ENCODE peak calls at places on chromosomes 16 and 17, in five cellular contexts. One of them, this sample, is unnamed.

GRCh38 chr17:43360376-43360738 is 38.4 kb upstream of the ARL4D start:
- DNase-seq in heart left ventricle: no peak
- DNase-seq in IMR-90: peak; percentile 97
- DNase-seq in CD4-positive, alpha-beta memory T cell: peak; percentile 79
- DNase-seq in PC-3: peak; percentile 69
- DNase-seq in this sample: peak; percentile 37

GRCh38 chr17:37092701-37093100 is 143.9 kb downstream of the AATF start:
- DNase-seq in heart left ventricle: no peak
- DNase-seq in IMR-90: no peak
- DNase-seq in CD4-positive, alpha-beta memory T cell: no peak
- DNase-seq in PC-3: no peak
- DNase-seq in this sample: no peak

GRCh38 chr16:65576631-65577030 is 454.8 kb upstream of the CDH11 start:
- DNase-seq in heart left ventricle: no peak
- DNase-seq in IMR-90: no peak
- DNase-seq in CD4-positive, alpha-beta memory T cell: no peak
- DNase-seq in PC-3: no peak
- DNase-seq in this sample: no peak

GRCh38 chr17:19364699-19365498 is 2.4 kb upstream of the B9D1 start:
- DNase-seq in heart left ventricle: no peak
- DNase-seq in IMR-90: no peak
- DNase-seq in CD4-positive, alpha-beta memory T cell: no peak
- DNase-seq in PC-3: no peak
- DNase-seq in this sample: no peak

GRCh38 chr16:519425-519824 is 8.1 kb upstream of the CAPN15 start:
- DNase-seq in heart left ventricle: no peak
- DNase-seq in IMR-90: no peak
- DNase-seq in CD4-positive, alpha-beta memory T cell: no peak
- DNase-seq in PC-3: no peak
- DNase-seq in this sample: no peak

GRCh38 chr17:48565024-48565558 is 13.1 kb downstream of the HOXB4 start:
- DNase-seq in heart left ventricle: no peak
- DNase-seq in IMR-90: no peak
- DNase-seq in CD4-positive, alpha-beta memory T cell: no peak
- DNase-seq in PC-3: no peak
- DNase-seq in this sample: no peak

GRCh38 chr16:57893559-57894389 is 77.2 kb downstream of the CNGB1 start:
- DNase-seq in heart left ventricle: no peak
- DNase-seq in IMR-90: peak; percentile 91
- DNase-seq in CD4-positive, alpha-beta memory T cell: no peak
- DNase-seq in PC-3: peak; percentile 85
- DNase-seq in this sample: no peak

GRCh38 chr16:79892278-79892677 is 291.7 kb upstream of the MAF start:
- DNase-seq in heart left ventricle: no peak
- DNase-seq in IMR-90: no peak
- DNase-seq in CD4-positive, alpha-beta memory T cell: no peak
- DNase-seq in PC-3: no peak
- DNase-seq in this sample: no peak

GRCh38 chr17:78655251-78655940 is 78.2 kb upstream of the DNAH17 start:
- DNase-seq in heart left ventricle: no peak
- DNase-seq in IMR-90: no peak
- DNase-seq in CD4-positive, alpha-beta memory T cell: no peak
- DNase-seq in PC-3: no peak
- DNase-seq in this sample: no peak

GRCh38 chr17:66467766-66468165 is 165.4 kb downstream of the PRKCA start:
- DNase-seq in heart left ventricle: no peak
- DNase-seq in IMR-90: peak; percentile 55
- DNase-seq in CD4-positive, alpha-beta memory T cell: no peak
- DNase-seq in PC-3: no peak
- DNase-seq in this sample: no peak

GRCh38 chr17:55279203-55279602 is 14.4 kb downstream of the HLF start:
- DNase-seq in heart left ventricle: no peak
- DNase-seq in IMR-90: no peak
- DNase-seq in CD4-positive, alpha-beta memory T cell: no peak
- DNase-seq in PC-3: no peak
- DNase-seq in this sample: no peak

GRCh38 chr16:81448154-81449131 is 3.8 kb downstream of the CMIP start:
- DNase-seq in heart left ventricle: no peak
- DNase-seq in IMR-90: no peak
- DNase-seq in CD4-positive, alpha-beta memory T cell: no peak
- DNase-seq in PC-3: peak; percentile 32
- DNase-seq in this sample: no peak

GRCh38 chr17:17004251-17004996 is 32.5 kb upstream of the TNFRSF13B start:
- DNase-seq in heart left ventricle: no peak
- DNase-seq in IMR-90: no peak
- DNase-seq in CD4-positive, alpha-beta memory T cell: no peak
- DNase-seq in PC-3: no peak
- DNase-seq in this sample: peak; percentile 57

GRCh38 chr17:8451937-8452614 is 16.4 kb downstream of the NDEL1 start:
- DNase-seq in heart left ventricle: no peak
- DNase-seq in IMR-90: no peak
- DNase-seq in CD4-positive, alpha-beta memory T cell: no peak
- DNase-seq in PC-3: no peak
- DNase-seq in this sample: no peak

GRCh38 chr17:31531336-31532160 is 140.1 kb downstream of the RAB11FIP4 start:
- DNase-seq in heart left ventricle: no peak
- DNase-seq in IMR-90: no peak
- DNase-seq in CD4-positive, alpha-beta memory T cell: no peak
- DNase-seq in PC-3: no peak
- DNase-seq in this sample: no peak

GRCh38 chr16:59886021-59886420 is 1151.9 kb upstream of the GOT2 start:
- DNase-seq in heart left ventricle: peak; percentile 61
- DNase-seq in IMR-90: peak; percentile 5
- DNase-seq in CD4-positive, alpha-beta memory T cell: no peak
- DNase-seq in PC-3: peak; percentile 46
- DNase-seq in this sample: peak; percentile 3

GRCh38 chr17:17729620-17730249 is 48.5 kb downstream of the RAI1 start:
- DNase-seq in heart left ventricle: no peak
- DNase-seq in IMR-90: no peak
- DNase-seq in CD4-positive, alpha-beta memory T cell: peak; percentile 56
- DNase-seq in PC-3: peak; percentile 76
- DNase-seq in this sample: peak; percentile 93

GRCh38 chr17:66848496-66848895 is 13.6 kb downstream of the CACNG5 start:
- DNase-seq in heart left ventricle: no peak
- DNase-seq in IMR-90: no peak
- DNase-seq in CD4-positive, alpha-beta memory T cell: no peak
- DNase-seq in PC-3: no peak
- DNase-seq in this sample: no peak

GRCh38 chr17:73952498-73953205 is 250.8 kb upstream of the RPL38 start:
- DNase-seq in heart left ventricle: peak; percentile 50
- DNase-seq in IMR-90: no peak
- DNase-seq in CD4-positive, alpha-beta memory T cell: peak; percentile 12
- DNase-seq in PC-3: no peak
- DNase-seq in this sample: peak; percentile 10

GRCh38 chr16:54817432-54817831 is 113.2 kb upstream of the IRX5 start:
- DNase-seq in heart left ventricle: no peak
- DNase-seq in IMR-90: no peak
- DNase-seq in CD4-positive, alpha-beta memory T cell: no peak
- DNase-seq in PC-3: peak; percentile 4
- DNase-seq in this sample: no peak

GRCh38 chr16:49112754-49113153 is 168.9 kb downstream of the CBLN1 start:
- DNase-seq in heart left ventricle: peak; percentile 85
- DNase-seq in IMR-90: no peak
- DNase-seq in CD4-positive, alpha-beta memory T cell: no peak
- DNase-seq in PC-3: no peak
- DNase-seq in this sample: no peak

GRCh38 chr17:34379876-34380275 is 16.8 kb upstream of the CCL1 start:
- DNase-seq in heart left ventricle: no peak
- DNase-seq in IMR-90: no peak
- DNase-seq in CD4-positive, alpha-beta memory T cell: no peak
- DNase-seq in PC-3: no peak
- DNase-seq in this sample: no peak

GRCh38 chr17:82492647-82493516 is 26.6 kb upstream of the FOXK2 start:
- DNase-seq in heart left ventricle: no peak
- DNase-seq in IMR-90: peak; percentile 76
- DNase-seq in CD4-positive, alpha-beta memory T cell: no peak
- DNase-seq in PC-3: peak; percentile 82
- DNase-seq in this sample: no peak

GRCh38 chr17:40557531-40558299 is 7.6 kb downstream of the CCR7 start:
- DNase-seq in heart left ventricle: peak; percentile 44
- DNase-seq in IMR-90: no peak
- DNase-seq in CD4-positive, alpha-beta memory T cell: no peak
- DNase-seq in PC-3: no peak
- DNase-seq in this sample: no peak

GRCh38 chr16:19717319-19717718 is 708 bp downstream of the KNOP1 start:
- DNase-seq in heart left ventricle: no peak
- DNase-seq in IMR-90: peak; percentile 8
- DNase-seq in CD4-positive, alpha-beta memory T cell: no peak
- DNase-seq in PC-3: no peak
- DNase-seq in this sample: no peak

GRCh38 chr16:75074920-75075687 is 41.5 kb downstream of the LDHD start:
- DNase-seq in heart left ventricle: no peak
- DNase-seq in IMR-90: no peak
- DNase-seq in CD4-positive, alpha-beta memory T cell: peak; percentile 86
- DNase-seq in PC-3: no peak
- DNase-seq in this sample: no peak

GRCh38 chr17:6279659-6280058 is 155.3 kb downstream of the AIPL1 start:
- DNase-seq in heart left ventricle: no peak
- DNase-seq in IMR-90: no peak
- DNase-seq in CD4-positive, alpha-beta memory T cell: no peak
- DNase-seq in PC-3: peak; percentile 87
- DNase-seq in this sample: no peak

GRCh38 chr17:50274142-50274944 is at the start of gene TMEM92:
- DNase-seq in heart left ventricle: peak; percentile 19
- DNase-seq in IMR-90: no peak
- DNase-seq in CD4-positive, alpha-beta memory T cell: no peak
- DNase-seq in PC-3: peak; percentile 87
- DNase-seq in this sample: no peak

GRCh38 chr16:80583466-80583865 is 42.7 kb downstream of the DYNLRB2 start:
- DNase-seq in heart left ventricle: peak; percentile 39
- DNase-seq in IMR-90: peak; percentile 59
- DNase-seq in CD4-positive, alpha-beta memory T cell: no peak
- DNase-seq in PC-3: peak; percentile 64
- DNase-seq in this sample: no peak

DNA sequence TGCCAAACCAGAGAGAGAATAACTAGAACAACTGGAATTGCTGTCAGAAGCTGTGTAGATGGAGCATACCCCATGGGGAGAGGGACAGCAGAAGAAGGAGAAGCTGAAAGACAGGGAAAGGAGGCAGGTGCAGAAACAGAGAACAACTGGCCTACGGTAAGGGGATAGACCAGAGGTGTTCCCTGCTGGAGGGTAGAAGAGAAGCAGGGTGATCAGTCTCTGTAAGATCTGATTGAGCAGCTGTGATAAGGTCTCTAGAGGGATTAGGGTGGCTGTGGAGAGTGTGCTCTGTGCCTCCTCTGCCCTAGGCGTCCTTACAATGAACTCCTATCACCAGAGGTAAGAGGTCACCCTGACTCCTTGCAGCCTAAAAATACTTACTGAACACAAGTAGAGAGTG is 30.4 kb upstream of the HS3ST3B1 start:
- DNase-seq in heart left ventricle: no peak
- DNase-seq in IMR-90: no peak
- DNase-seq in CD4-positive, alpha-beta memory T cell: no peak
- DNase-seq in PC-3: no peak
- DNase-seq in this sample: no peak
- H3K4me1 ChIP-seq in heart left ventricle: no peaks in the 10 kb centered on the region
- H3K4me1 ChIP-seq in IMR-90: no peaks in the 10 kb centered on the region
- H3K4me1 ChIP-seq in CD4-positive, alpha-beta memory T cell: no peaks in the 10 kb centered on the region
- H3K4me1 ChIP-seq in PC-3: no peaks in the 10 kb centered on the region
- H3K4me1 ChIP-seq in this sample: no peaks in the 10 kb centered on the region

DNA sequence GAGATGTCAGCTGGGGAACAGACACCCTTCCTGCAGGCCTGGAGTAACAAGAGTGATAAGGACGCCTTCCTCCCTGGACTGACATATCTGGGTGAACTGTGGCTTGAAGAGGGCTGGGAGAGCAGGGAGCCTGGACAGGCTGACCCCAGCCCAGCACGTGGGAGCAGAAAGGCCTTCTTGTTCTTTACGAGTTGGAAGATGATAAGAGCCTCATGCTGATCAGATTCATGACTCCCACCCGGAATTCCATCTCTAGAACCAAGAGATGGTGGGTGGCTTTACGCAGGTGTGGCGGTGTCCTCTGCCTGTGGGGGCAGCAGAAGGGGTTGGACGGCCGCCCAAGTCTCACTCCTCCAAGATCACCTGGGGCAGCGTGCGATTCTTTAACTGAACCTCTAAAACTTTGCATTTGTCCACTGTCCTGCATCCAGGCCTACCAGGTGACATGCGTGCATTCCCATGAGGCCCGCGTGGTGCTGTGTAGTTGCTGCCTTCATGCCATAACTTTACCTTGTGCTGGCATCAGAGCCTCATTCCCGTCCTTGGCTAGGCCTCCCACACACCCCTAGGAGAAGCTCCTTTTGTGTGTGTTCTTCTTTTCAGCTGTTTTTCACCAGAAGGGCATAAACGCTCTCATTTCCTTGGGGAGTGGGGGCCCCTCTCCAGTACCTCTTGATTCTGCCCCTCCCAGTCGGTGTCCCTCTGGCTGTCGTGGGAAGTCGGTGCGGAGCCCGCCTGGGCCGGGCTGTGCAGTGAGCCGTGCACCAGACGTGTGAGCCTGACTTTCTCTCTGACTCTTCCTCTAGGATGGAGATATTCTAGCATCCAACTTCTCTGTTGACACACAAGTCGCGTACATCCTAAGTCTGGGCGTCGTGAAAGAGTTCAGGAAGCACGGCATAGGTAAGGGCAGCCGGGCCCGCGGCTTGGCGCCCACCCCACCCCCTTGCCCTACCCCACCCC is 13.3 kb downstream of the C16orf90 start:
- DNase-seq in heart left ventricle: no peak
- DNase-seq in IMR-90: no peak
- DNase-seq in CD4-positive, alpha-beta memory T cell: no peak
- DNase-seq in PC-3: no peak
- DNase-seq in this sample: no peak
- H3K27ac ChIP-seq in heart left ventricle: peak overlapping the region; percentile 2
- H3K27ac ChIP-seq in IMR-90: no peak overlapping the region
- H3K27ac ChIP-seq in CD4-positive, alpha-beta memory T cell: no peak overlapping the region
- H3K27ac ChIP-seq in PC-3: no peak overlapping the region
- H3K27ac ChIP-seq in this sample: no peak overlapping the region

GRCh38 chr17:63786117-63786516 is 12.1 kb downstream of the DDX42 start:
- DNase-seq in heart left ventricle: no peak
- DNase-seq in IMR-90: no peak
- DNase-seq in CD4-positive, alpha-beta memory T cell: no peak
- DNase-seq in PC-3: no peak
- DNase-seq in this sample: no peak

GRCh38 chr17:63785556-63785955 is 11.6 kb downstream of the DDX42 start:
- DNase-seq in heart left ventricle: no peak
- DNase-seq in IMR-90: peak; percentile 78
- DNase-seq in CD4-positive, alpha-beta memory T cell: no peak
- DNase-seq in PC-3: peak; percentile 82
- DNase-seq in this sample: no peak

GRCh38 chr17:63783522-63783921 is 9.6 kb downstream of the DDX42 start:
- DNase-seq in heart left ventricle: no peak
- DNase-seq in IMR-90: no peak
- DNase-seq in CD4-positive, alpha-beta memory T cell: no peak
- DNase-seq in PC-3: no peak
- DNase-seq in this sample: no peak

GRCh38 chr17:63780507-63780906 is 6.5 kb downstream of the DDX42 start:
- DNase-seq in heart left ventricle: no peak
- DNase-seq in IMR-90: peak; percentile 38
- DNase-seq in CD4-positive, alpha-beta memory T cell: no peak
- DNase-seq in PC-3: peak; percentile 92
- DNase-seq in this sample: no peak

GRCh38 chr17:63780928-63781327 is 7.0 kb downstream of the DDX42 start:
- DNase-seq in heart left ventricle: no peak
- DNase-seq in IMR-90: no peak
- DNase-seq in CD4-positive, alpha-beta memory T cell: no peak
- DNase-seq in PC-3: no peak
- DNase-seq in this sample: no peak
- H3K4me1 ChIP-seq in heart left ventricle: peaks cover 13% of the 10 kb centered on the region
- H3K4me1 ChIP-seq in IMR-90: peaks cover 8% of the 10 kb centered on the region
- H3K4me1 ChIP-seq in CD4-positive, alpha-beta memory T cell: peaks cover 70% of the 10 kb centered on the region
- H3K4me1 ChIP-seq in PC-3: peaks cover 88% of the 10 kb centered on the region
- H3K4me1 ChIP-seq in this sample: peaks cover 7% of the 10 kb centered on the region

GRCh38 chr16:64172652-64173051 is 949.2 kb downstream of the CDH11 start:
- DNase-seq in heart left ventricle: no peak
- DNase-seq in IMR-90: no peak
- DNase-seq in CD4-positive, alpha-beta memory T cell: no peak
- DNase-seq in PC-3: no peak
- DNase-seq in this sample: no peak
- H3K27ac ChIP-seq in heart left ventricle: no peak overlapping the region
- H3K27ac ChIP-seq in IMR-90: no peak overlapping the region
- H3K27ac ChIP-seq in CD4-positive, alpha-beta memory T cell: no peak overlapping the region
- H3K27ac ChIP-seq in PC-3: no peak overlapping the region
- H3K27ac ChIP-seq in this sample: no peak overlapping the region